ENCODE peak calls at places on chromosomes 1 and 21, in eight cellular contexts. One of them, this sample, is unnamed. For H3K4me1, the result is how much of the 10 kb centered on the place peaks cover.

GRCh38 chr1:227762231-227762911 is 27.1 kb downstream of the SNAP47 start:
- DNase-seq in tibial nerve: peak
- DNase-seq in sigmoid colon: peak
- DNase-seq in ovary: peak
- DNase-seq in H1: peak
- DNase-seq in A549: peak
- DNase-seq in upper lobe of left lung: peak
- DNase-seq in GM12878: no peak
- DNase-seq in this sample: peak

GRCh38 chr1:143643148-143643885 is 328.5 kb downstream of the FAM72C start:
- DNase-seq in H1: no peak
- DNase-seq in sigmoid colon: no peak
- DNase-seq in upper lobe of left lung: peak
- DNase-seq in tibial nerve: no peak
- DNase-seq in A549: no peak
- DNase-seq in GM12878: no peak
- DNase-seq in ovary: no peak
- DNase-seq in this sample: no peak

GRCh38 chr1:10774615-10775310 is 21.7 kb downstream of the CASZ1 start:
- DNase-seq in tibial nerve: no peak
- DNase-seq in upper lobe of left lung: no peak
- DNase-seq in GM12878: no peak
- DNase-seq in sigmoid colon: no peak
- DNase-seq in H1: no peak
- DNase-seq in ovary: no peak
- DNase-seq in A549: no peak
- DNase-seq in this sample: no peak

GRCh38 chr1:32828341-32828740 is 10.9 kb downstream of the S100PBP start:
- DNase-seq in A549: no peak
- DNase-seq in H1: no peak
- DNase-seq in GM12878: no peak
- DNase-seq in sigmoid colon: no peak
- DNase-seq in upper lobe of left lung: no peak
- DNase-seq in tibial nerve: no peak
- DNase-seq in ovary: no peak
- DNase-seq in this sample: no peak

GRCh38 chr1:64437453-64437852 is 32.5 kb upstream of the CACHD1 start:
- DNase-seq in tibial nerve: no peak
- DNase-seq in sigmoid colon: no peak
- DNase-seq in H1: no peak
- DNase-seq in GM12878: no peak
- DNase-seq in upper lobe of left lung: no peak
- DNase-seq in ovary: no peak
- DNase-seq in A549: no peak
- DNase-seq in this sample: no peak

GRCh38 chr1:172268237-172268636 is 152.2 kb upstream of the C1orf105 start:
- DNase-seq in sigmoid colon: no peak
- DNase-seq in upper lobe of left lung: no peak
- DNase-seq in ovary: no peak
- DNase-seq in tibial nerve: no peak
- DNase-seq in GM12878: no peak
- DNase-seq in H1: no peak
- DNase-seq in A549: no peak
- DNase-seq in this sample: no peak

GRCh38 chr1:178723541-178723940 is 1.5 kb upstream of the RALGPS2 start:
- DNase-seq in upper lobe of left lung: no peak
- DNase-seq in tibial nerve: no peak
- DNase-seq in ovary: no peak
- DNase-seq in H1: no peak
- DNase-seq in sigmoid colon: no peak
- DNase-seq in GM12878: no peak
- DNase-seq in A549: no peak
- DNase-seq in this sample: no peak

GRCh38 chr1:59455206-59455605 is 158.3 kb downstream of the FGGY start:
- DNase-seq in H1: no peak
- DNase-seq in A549: peak
- DNase-seq in ovary: no peak
- DNase-seq in sigmoid colon: no peak
- DNase-seq in GM12878: no peak
- DNase-seq in tibial nerve: no peak
- DNase-seq in upper lobe of left lung: no peak
- DNase-seq in this sample: no peak

GRCh38 chr1:197736689-197737088 is 38.6 kb downstream of the DENND1B start:
- DNase-seq in GM12878: no peak
- DNase-seq in H1: no peak
- DNase-seq in upper lobe of left lung: no peak
- DNase-seq in sigmoid colon: no peak
- DNase-seq in A549: no peak
- DNase-seq in tibial nerve: no peak
- DNase-seq in ovary: no peak
- DNase-seq in this sample: no peak

GRCh38 chr21:15868940-15869339 is 139.2 kb downstream of the USP25 start:
- DNase-seq in tibial nerve: no peak
- DNase-seq in H1: no peak
- DNase-seq in upper lobe of left lung: no peak
- DNase-seq in A549: no peak
- DNase-seq in GM12878: no peak
- DNase-seq in ovary: no peak
- DNase-seq in sigmoid colon: no peak
- DNase-seq in this sample: no peak

GRCh38 chr1:171995573-171995972 is 154.3 kb downstream of the DNM3 start:
- DNase-seq in ovary: no peak
- DNase-seq in A549: no peak
- DNase-seq in H1: no peak
- DNase-seq in GM12878: no peak
- DNase-seq in tibial nerve: no peak
- DNase-seq in sigmoid colon: no peak
- DNase-seq in upper lobe of left lung: no peak
- DNase-seq in this sample: no peak

GRCh38 chr21:25583370-25584133 is 23.7 kb downstream of the MRPL39 start:
- DNase-seq in GM12878: no peak
- DNase-seq in tibial nerve: no peak
- DNase-seq in ovary: no peak
- DNase-seq in H1: no peak
- DNase-seq in sigmoid colon: no peak
- DNase-seq in upper lobe of left lung: no peak
- DNase-seq in A549: no peak
- DNase-seq in this sample: no peak

GRCh38 chr1:96987186-96987703 is 265.7 kb downstream of the PTBP2 start:
- DNase-seq in upper lobe of left lung: no peak
- DNase-seq in GM12878: no peak
- DNase-seq in sigmoid colon: no peak
- DNase-seq in H1: no peak
- DNase-seq in ovary: no peak
- DNase-seq in tibial nerve: no peak
- DNase-seq in A549: no peak
- DNase-seq in this sample: no peak

GRCh38 chr1:207283421-207283820 is 38.1 kb upstream of the CD55 start:
- DNase-seq in A549: no peak
- DNase-seq in sigmoid colon: no peak
- DNase-seq in upper lobe of left lung: no peak
- DNase-seq in H1: no peak
- DNase-seq in tibial nerve: no peak
- DNase-seq in GM12878: no peak
- DNase-seq in ovary: no peak
- DNase-seq in this sample: no peak

GRCh38 chr1:109787845-109788605 is 24.3 kb upstream of the EPS8L3 start:
- DNase-seq in A549: no peak
- DNase-seq in ovary: no peak
- DNase-seq in tibial nerve: no peak
- DNase-seq in H1: no peak
- DNase-seq in sigmoid colon: peak
- DNase-seq in GM12878: no peak
- DNase-seq in upper lobe of left lung: no peak
- DNase-seq in this sample: peak

DNA sequence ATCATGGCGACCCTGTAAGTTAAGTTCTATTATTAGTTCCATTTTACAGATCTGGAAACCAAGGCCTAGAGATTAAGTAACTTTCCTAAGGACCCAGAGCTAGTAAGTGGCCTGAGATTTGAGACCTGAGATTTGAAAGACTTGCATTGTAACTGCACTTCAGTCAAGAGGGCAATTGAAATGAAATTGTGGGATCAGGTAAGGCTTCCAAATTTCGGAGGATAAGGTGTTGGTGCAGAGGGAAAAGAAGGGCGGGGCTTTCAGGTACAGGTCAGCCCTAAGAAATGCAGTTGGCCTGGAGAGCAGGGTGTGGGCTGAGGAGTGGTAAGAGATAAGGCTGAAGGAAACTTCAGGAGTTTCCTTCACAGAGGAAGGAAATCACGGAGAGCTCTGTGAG is 51.2 kb downstream of the SLC16A1 start:
- DNase-seq in ovary: no peak
- DNase-seq in A549: no peak
- DNase-seq in GM12878: no peak
- DNase-seq in sigmoid colon: no peak
- DNase-seq in H1: no peak
- DNase-seq in tibial nerve: no peak
- DNase-seq in upper lobe of left lung: no peak
- DNase-seq in this sample: peak
- H3K4me1 ChIP-seq in ovary: under half
- H3K4me1 ChIP-seq in A549: under half
- H3K4me1 ChIP-seq in GM12878: under half
- H3K4me1 ChIP-seq in sigmoid colon: under half
- H3K4me1 ChIP-seq in H1: under half
- H3K4me1 ChIP-seq in tibial nerve: under half
- H3K4me1 ChIP-seq in upper lobe of left lung: under half
- H3K4me1 ChIP-seq in this sample: under half

GRCh38 chr1:145959333-145959732 is 1.5 kb upstream of the LIX1L start:
- DNase-seq in sigmoid colon: no peak
- DNase-seq in upper lobe of left lung: no peak
- DNase-seq in ovary: no peak
- DNase-seq in A549: no peak
- DNase-seq in tibial nerve: no peak
- DNase-seq in H1: no peak
- DNase-seq in GM12878: no peak
- DNase-seq in this sample: no peak

GRCh38 chr1:145958734-145959133 is 917 bp upstream of the LIX1L start:
- DNase-seq in A549: no peak
- DNase-seq in upper lobe of left lung: no peak
- DNase-seq in GM12878: no peak
- DNase-seq in H1: no peak
- DNase-seq in tibial nerve: no peak
- DNase-seq in ovary: no peak
- DNase-seq in sigmoid colon: no peak
- DNase-seq in this sample: no peak

GRCh38 chr1:145956776-145957442 is 908 bp downstream of the LIX1L start:
- DNase-seq in H1: no peak
- DNase-seq in A549: no peak
- DNase-seq in upper lobe of left lung: no peak
- DNase-seq in ovary: peak
- DNase-seq in sigmoid colon: peak
- DNase-seq in GM12878: no peak
- DNase-seq in tibial nerve: peak
- DNase-seq in this sample: no peak

GRCh38 chr1:145956361-145956760 is 1.5 kb downstream of the LIX1L start:
- DNase-seq in sigmoid colon: no peak
- DNase-seq in A549: no peak
- DNase-seq in GM12878: no peak
- DNase-seq in upper lobe of left lung: no peak
- DNase-seq in ovary: no peak
- DNase-seq in tibial nerve: no peak
- DNase-seq in H1: no peak
- DNase-seq in this sample: no peak

GRCh38 chr1:145957443-145958319 is at the start of gene LIX1L:
- DNase-seq in A549: peak
- DNase-seq in upper lobe of left lung: peak
- DNase-seq in H1: peak
- DNase-seq in sigmoid colon: peak
- DNase-seq in ovary: peak
- DNase-seq in GM12878: peak
- DNase-seq in tibial nerve: peak
- DNase-seq in this sample: peak
- TF ChIP-seq POLR2A in A549: peak
- TF ChIP-seq POLR2A in upper lobe of left lung: peak
- TF ChIP-seq POLR2A in H1: no peak
- TF ChIP-seq POLR2A in sigmoid colon: peak
- TF ChIP-seq POLR2A in ovary: peak
- TF ChIP-seq POLR2A in GM12878: peak
- TF ChIP-seq POLR2A in tibial nerve: peak
- TF ChIP-seq POLR2A in this sample: peak

GRCh38 chr1:201791775-201792166 is 37.2 kb upstream of the IPO9 start:
- DNase-seq in A549: no peak
- DNase-seq in ovary: no peak
- DNase-seq in tibial nerve: no peak
- DNase-seq in upper lobe of left lung: no peak
- DNase-seq in H1: no peak
- DNase-seq in sigmoid colon: no peak
- DNase-seq in GM12878: no peak
- DNase-seq in this sample: no peak
- TF ChIP-seq EP300 in A549: no peak
- TF ChIP-seq EP300 in ovary: no peak
- TF ChIP-seq EP300 in tibial nerve: no peak
- TF ChIP-seq EP300 in upper lobe of left lung: no peak
- TF ChIP-seq EP300 in H1: no peak
- TF ChIP-seq EP300 in sigmoid colon: no peak
- TF ChIP-seq EP300 in GM12878: no peak
- TF ChIP-seq EP300 in this sample: no peak

GRCh38 chr1:167425482-167425881 is 92.8 kb downstream of the CD247 start:
- DNase-seq in H1: no peak
- DNase-seq in A549: no peak
- DNase-seq in GM12878: no peak
- DNase-seq in sigmoid colon: no peak
- DNase-seq in ovary: no peak
- DNase-seq in tibial nerve: no peak
- DNase-seq in upper lobe of left lung: no peak
- DNase-seq in this sample: no peak

GRCh38 chr1:167424038-167424619 is 94.2 kb downstream of the CD247 start:
- DNase-seq in tibial nerve: no peak
- DNase-seq in ovary: no peak
- DNase-seq in GM12878: no peak
- DNase-seq in sigmoid colon: no peak
- DNase-seq in H1: no peak
- DNase-seq in A549: no peak
- DNase-seq in upper lobe of left lung: no peak
- DNase-seq in this sample: no peak

GRCh38 chr1:167427843-167428242 is 90.5 kb downstream of the CD247 start:
- DNase-seq in ovary: no peak
- DNase-seq in tibial nerve: no peak
- DNase-seq in GM12878: no peak
- DNase-seq in sigmoid colon: no peak
- DNase-seq in H1: no peak
- DNase-seq in upper lobe of left lung: no peak
- DNase-seq in A549: no peak
- DNase-seq in this sample: no peak

GRCh38 chr1:167428418-167428817 is 89.9 kb downstream of the CD247 start:
- DNase-seq in tibial nerve: no peak
- DNase-seq in upper lobe of left lung: no peak
- DNase-seq in GM12878: no peak
- DNase-seq in sigmoid colon: no peak
- DNase-seq in A549: no peak
- DNase-seq in ovary: no peak
- DNase-seq in H1: no peak
- DNase-seq in this sample: no peak

DNA sequence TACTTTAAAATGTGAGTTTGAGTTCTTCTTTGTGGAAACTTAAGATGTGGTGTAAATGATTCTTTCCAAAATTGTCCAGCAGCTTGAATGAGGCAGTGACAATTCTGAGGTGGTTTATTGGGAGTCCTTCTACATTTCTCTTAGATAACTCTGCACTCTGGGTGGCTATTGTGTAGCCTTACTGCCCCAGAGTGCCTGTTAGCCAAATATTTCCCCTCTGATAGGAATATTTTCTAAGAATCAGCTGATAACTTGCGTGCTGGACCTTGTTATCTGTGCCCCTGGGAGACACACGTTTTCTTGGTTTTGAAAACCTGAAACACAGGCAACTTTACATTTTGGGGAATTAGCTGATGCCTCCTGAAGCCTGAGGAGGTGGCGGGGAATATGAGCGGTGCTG is 91.6 kb downstream of the CD247 start:
- DNase-seq in H1: no peak
- DNase-seq in A549: no peak
- DNase-seq in GM12878: no peak
- DNase-seq in sigmoid colon: no peak
- DNase-seq in ovary: no peak
- DNase-seq in tibial nerve: no peak
- DNase-seq in upper lobe of left lung: no peak
- DNase-seq in this sample: no peak
- H3K4me1 ChIP-seq in H1: half or more
- H3K4me1 ChIP-seq in A549: under half
- H3K4me1 ChIP-seq in GM12878: under half
- H3K4me1 ChIP-seq in sigmoid colon: under half
- H3K4me1 ChIP-seq in ovary: under half
- H3K4me1 ChIP-seq in tibial nerve: under half
- H3K4me1 ChIP-seq in upper lobe of left lung: under half
- H3K4me1 ChIP-seq in this sample: under half